ENCODE peak calls at places on chromosomes 16 and 17, in nine cellular contexts. A is body of pancreas, I is tibial artery, W is RWPE2, H is cardiac fibroblast, F is lower leg skin, U is stomach, B is adrenal gland, D is mucosa of descending colon. T is an unnamed sample.

GRCh38 chr16:49527621-49528020 is 154.0 kb downstream of the C16orf78 start:
- DNase-seq in A (no peak), I (peak), W (no peak), H (peak), F (no peak), U (no peak), B (no peak), D (no peak), T (peak)

GRCh38 chr16:87411375-87412271 is 19.5 kb downstream of the MAP1LC3B start:
- DNase-seq in A (no peak), I (no peak), W (no peak), H (no peak), F (peak), U (no peak), B (peak), D (no peak), T (no peak)

GRCh38 chr16:8537691-8538342 is 52.5 kb downstream of the TMEM114 start:
- DNase-seq in A (peak), I (no peak), W (no peak), H (no peak), F (no peak), U (peak), B (no peak), D (peak), T (no peak)

GRCh38 chr17:48244814-48245213 is 137.2 kb downstream of the SNX11 start:
- DNase-seq in A (no peak), I (no peak), W (no peak), H (peak), F (no peak), U (no peak), B (no peak), D (no peak), T (peak)

GRCh38 chr17:61735807-61736206 is 127.5 kb downstream of the BRIP1 start:
- DNase-seq in A (no peak), I (no peak), W (no peak), H (no peak), F (no peak), U (no peak), B (no peak), D (no peak), T (no peak)

GRCh38 chr17:37503148-37503547 is 13.5 kb downstream of the DUSP14 start:
- DNase-seq in A (no peak), I (no peak), W (peak), H (no peak), F (no peak), U (no peak), B (no peak), D (no peak), T (peak)

GRCh38 chr16:70476272-70477020 is 22.1 kb downstream of the FCSK start:
- DNase-seq in A (no peak), I (no peak), W (no peak), H (peak), F (no peak), U (peak), B (no peak), D (no peak), T (peak)

GRCh38 chr16:86631441-86631840 is 53.1 kb downstream of the FOXL1 start:
- DNase-seq in A (no peak), I (no peak), W (no peak), H (no peak), F (no peak), U (no peak), B (no peak), D (no peak), T (no peak)

GRCh38 chr16:3643095-3643730 is 11.3 kb upstream of the DNASE1 start:
- DNase-seq in A (no peak), I (no peak), W (no peak), H (no peak), F (peak), U (no peak), B (peak), D (no peak), T (no peak)

GRCh38 chr17:4636474-4637100 is 4.9 kb downstream of the ALOX15 start:
- DNase-seq in A (no peak), I (no peak), W (no peak), H (no peak), F (no peak), U (no peak), B (no peak), D (no peak), T (no peak)

GRCh38 chr16:73549960-73550359 is 502.0 kb upstream of the ZFHX3 start:
- DNase-seq in A (no peak), I (no peak), W (no peak), H (no peak), F (no peak), U (no peak), B (no peak), D (no peak), T (no peak)

GRCh38 chr16:73545713-73546112 is 497.8 kb upstream of the ZFHX3 start:
- DNase-seq in A (no peak), I (no peak), W (no peak), H (no peak), F (no peak), U (no peak), B (no peak), D (no peak), T (no peak)

GRCh38 chr16:73544266-73544665 is 496.3 kb upstream of the ZFHX3 start:
- DNase-seq in A (no peak), I (no peak), W (no peak), H (no peak), F (no peak), U (no peak), B (no peak), D (no peak), T (no peak)

GRCh38 chr16:73546351-73546845 is 498.5 kb upstream of the ZFHX3 start:
- DNase-seq in A (no peak), I (no peak), W (no peak), H (no peak), F (no peak), U (no peak), B (no peak), D (no peak), T (no peak)
- TF ChIP-seq CTCF in A (no peak), I (no peak), W (no peak), H (no peak), F (no peak), U (no peak), B (no peak), D (no peak), T (no peak)

DNA sequence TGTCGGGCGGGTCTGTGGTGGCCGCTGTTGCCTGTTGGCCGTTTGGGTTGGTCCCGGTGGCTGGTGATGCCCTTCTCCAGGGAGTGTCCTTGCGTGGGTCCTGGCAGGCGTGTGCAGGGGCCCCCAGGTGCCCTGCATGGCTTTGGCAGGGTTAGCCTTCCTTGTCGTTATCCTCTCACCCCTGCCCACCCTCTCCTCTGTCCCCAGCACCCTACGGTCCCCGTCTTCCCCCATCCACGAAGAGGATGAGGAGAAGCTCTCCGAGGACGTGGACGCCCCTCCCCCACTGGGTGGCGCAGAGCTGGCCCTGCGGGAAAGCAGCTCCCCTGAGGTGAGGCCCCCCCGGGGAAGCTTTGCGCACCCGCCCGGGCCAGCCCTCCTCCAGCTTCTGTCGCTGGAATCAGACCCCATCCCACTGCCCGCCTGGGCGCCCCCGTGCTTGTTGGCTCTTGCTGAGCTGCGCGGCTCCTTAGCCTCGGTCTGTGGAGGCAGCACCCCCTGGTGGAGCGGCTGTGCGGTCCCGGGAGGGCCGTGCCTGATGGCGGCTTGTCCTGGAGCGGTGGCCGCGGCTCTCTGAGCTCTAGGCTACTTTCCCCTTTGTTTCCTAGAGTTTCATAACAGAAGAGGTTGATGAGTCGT is 10.6 kb upstream of the NUDT16L1 start:
- DNase-seq in A (no peak), I (no peak), W (no peak), H (no peak), F (no peak), U (peak), B (peak), D (peak), T (peak)
- H3K4me3 ChIP-seq in A (no peak), I (no peak), W (no peak), H (no peak), F (no peak), U (peak), B (no peak), D (no peak), T (no peak)

DNA sequence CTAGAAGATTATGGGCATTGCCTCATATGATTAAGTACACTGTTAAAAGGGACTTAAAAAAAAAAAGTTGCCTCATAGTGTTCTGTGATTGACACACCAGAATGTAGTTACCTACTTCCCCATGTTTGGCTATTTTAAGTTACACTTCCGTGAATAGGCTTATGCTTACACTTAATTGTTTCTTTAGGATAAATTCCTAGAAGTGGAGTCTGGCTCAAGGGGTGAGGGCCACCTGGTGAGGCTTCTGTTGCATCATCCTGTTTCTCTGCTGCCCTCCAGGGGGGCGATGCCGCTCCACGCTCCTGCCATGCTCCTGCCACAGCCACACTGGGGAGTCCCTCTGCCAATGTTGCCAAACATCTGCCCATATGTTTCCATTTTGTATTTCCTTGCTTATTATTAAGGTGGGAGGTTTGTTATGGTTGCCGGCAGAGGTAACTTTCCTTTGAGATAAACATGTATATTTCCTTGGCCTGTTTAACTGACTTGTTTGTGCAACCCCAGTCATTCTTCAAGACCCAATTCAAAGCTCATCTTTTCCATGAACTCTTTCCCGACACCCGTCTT is 73.1 kb downstream of the KSR1 start:
- DNase-seq in A (peak), I (no peak), W (no peak), H (peak), F (no peak), U (no peak), B (no peak), D (no peak), T (peak)
- TF ChIP-seq CTCF in A (peak), I (no peak), W (no peak), H (no peak), F (no peak), U (no peak), B (no peak), D (no peak), T (no peak)

GRCh38 chr17:44830359-44831269 is 527 bp upstream of the GJC1 start:
- DNase-seq in A (peak), I (no peak), W (no peak), H (peak), F (no peak), U (no peak), B (no peak), D (no peak), T (peak)
- H3K4me3 ChIP-seq in A (no peak), I (peak), W (peak), H (peak), F (peak), U (peak), B (peak), D (no peak), T (peak)

GRCh38 chr16:68238029-68238345 is 2.1 kb upstream of the ESRP2 start:
- DNase-seq in A (no peak), I (no peak), W (no peak), H (no peak), F (no peak), U (no peak), B (no peak), D (no peak), T (no peak)

GRCh38 chr16:68235105-68235881 is 634 bp downstream of the ESRP2 start:
- DNase-seq in A (peak), I (no peak), W (peak), H (no peak), F (peak), U (peak), B (no peak), D (peak), T (no peak)

GRCh38 chr16:68235882-68236803 is at the start of gene ESRP2:
- DNase-seq in A (peak), I (no peak), W (peak), H (no peak), F (peak), U (peak), B (no peak), D (peak), T (no peak)

GRCh38 chr16:68236804-68237242 is 896 bp upstream of the ESRP2 start:
- DNase-seq in A (no peak), I (no peak), W (no peak), H (no peak), F (no peak), U (no peak), B (no peak), D (peak), T (no peak)

DNA sequence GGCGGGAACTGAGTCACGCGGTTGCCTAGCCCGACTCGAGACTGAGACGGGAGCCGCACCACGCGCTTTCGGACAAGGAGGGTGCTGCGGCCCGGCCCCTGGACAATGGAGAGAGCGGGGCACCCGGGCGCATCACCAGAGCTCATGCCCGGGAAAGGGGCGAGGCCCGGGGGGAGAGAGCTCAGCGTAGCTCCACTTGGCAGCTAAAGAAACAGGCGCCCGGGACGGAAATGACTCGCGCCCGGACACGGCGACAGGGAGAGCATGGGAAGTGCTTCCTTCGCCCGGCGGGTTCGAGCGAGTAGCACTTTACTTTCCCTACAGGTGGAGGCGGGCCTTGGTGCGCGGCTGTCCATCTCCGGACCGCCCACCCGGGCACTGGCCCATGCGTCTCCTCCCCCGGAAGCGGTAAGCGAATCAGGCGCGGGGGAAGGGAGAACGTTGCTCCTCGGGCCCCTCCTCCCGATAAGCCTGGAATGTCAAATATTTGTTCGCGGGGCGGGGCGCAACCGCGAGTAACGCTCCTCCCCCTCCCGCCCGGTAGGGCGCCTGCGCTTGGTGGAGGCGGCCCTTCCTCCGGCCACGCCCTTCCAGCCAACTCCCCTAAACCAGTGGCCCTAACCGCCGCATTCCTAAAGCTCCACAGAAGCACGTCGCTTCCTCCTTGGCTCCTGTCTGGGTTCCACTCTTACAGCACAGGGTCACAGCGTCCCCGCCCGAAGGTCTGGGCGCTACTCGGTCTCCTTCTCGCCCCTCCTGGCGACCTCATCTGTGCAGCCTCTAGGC is 1.5 kb upstream of the ESRP2 start:
- DNase-seq in A (peak), I (peak), W (peak), H (peak), F (peak), U (peak), B (peak), D (peak), T (peak)
- TF ChIP-seq CTCF in A (no peak), I (no peak), W (no peak), H (no peak), F (no peak), U (no peak), B (no peak), D (no peak), T (no peak)

GRCh38 chr17:28717578-28718316 is at the start of gene RAB34:
- DNase-seq in A (peak), I (peak), W (peak), H (peak), F (peak), U (peak), B (peak), D (peak), T (peak)
- H3K4me3 ChIP-seq in A (no peak), I (peak), W (peak), H (peak), F (peak), U (peak), B (peak), D (peak), T (peak)

GRCh38 chr16:85514601-85515318 is 98.4 kb upstream of the GSE1 start:
- DNase-seq in A (peak), I (peak), W (peak), H (peak), F (peak), U (peak), B (peak), D (no peak), T (peak)
- TF ChIP-seq CTCF in A (peak), I (peak), W (no peak), H (no peak), F (no peak), U (no peak), B (no peak), D (no peak), T (no peak)

GRCh38 chr16:73017321-73017720 is 30.6 kb downstream of the ZFHX3 start:
- DNase-seq in A (peak), I (no peak), W (no peak), H (no peak), F (peak), U (peak), B (no peak), D (no peak), T (no peak)
- H3K4me3 ChIP-seq in A (no peak), I (no peak), W (no peak), H (no peak), F (no peak), U (no peak), B (no peak), D (no peak), T (no peak)